ENCODE peak calls at places on chromosome 19, in five cellular contexts. M is heart right ventricle, O is psoas muscle, J is AG04450, C is ovary. N is an unnamed sample.

GRCh38 chr19:17209126-17210036 is 5.8 kb upstream of the USE1 start:
- DNase-seq in M (no peak), O (no peak), J (no peak), C (no peak), N (no peak)

GRCh38 chr19:2415973-2416319 is 11.4 kb downstream of the TIMM13 start:
- DNase-seq in J (no peak), C (no peak), O (no peak), M (no peak), N (no peak)

GRCh38 chr19:1455336-1456120 is 5.6 kb downstream of the APC2 start:
- DNase-seq in M (no peak), C (no peak), J (no peak), O (peak), N (no peak)

GRCh38 chr19:8311461-8312260 is 3.5 kb upstream of the CD320 start:
- DNase-seq in J (no peak), M (peak), C (no peak), O (peak), N (peak)

GRCh38 chr19:31334101-31334848 is 15.0 kb downstream of the TSHZ3 start:
- DNase-seq in C (no peak), O (no peak), J (no peak), M (no peak), N (no peak)

GRCh38 chr19:18020212-18021067 is 12.5 kb downstream of the ARRDC2 start:
- DNase-seq in J (no peak), M (peak), C (no peak), O (peak), N (peak)

GRCh38 chr19:40177286-40178070 is 13.7 kb upstream of the MAP3K10 start:
- DNase-seq in O (no peak), C (no peak), J (no peak), M (no peak), N (no peak)

GRCh38 chr19:289651-290538 is 1.3 kb downstream of the PLPP2 start:
- DNase-seq in O (peak), C (no peak), J (no peak), M (no peak), N (peak)

GRCh38 chr19:43534811-43535761 is 2.1 kb downstream of the ZNF575 start:
- DNase-seq in C (peak), M (peak), J (no peak), O (peak), N (peak)

GRCh38 chr19:19637186-19637522 is 6.3 kb downstream of the GMIP start:
- DNase-seq in O (no peak), C (no peak), M (no peak), J (no peak), N (no peak)

GRCh38 chr19:2015611-2015950 is at the start of gene BTBD2:
- DNase-seq in M (peak), J (peak), C (peak), O (peak), N (peak)

GRCh38 chr19:4575267-4575793 is 15.8 kb upstream of the SEMA6B start:
- DNase-seq in M (peak), O (peak), J (peak), C (peak), N (no peak)

GRCh38 chr19:8392017-8392591 is 1.9 kb downstream of the RAB11B start:
- DNase-seq in M (peak), J (no peak), C (no peak), O (peak), N (peak)

GRCh38 chr19:625257-625656 is 8.1 kb downstream of the POLRMT start:
- DNase-seq in O (no peak), M (no peak), C (no peak), J (no peak), N (no peak)

GRCh38 chr19:47186337-47187022 is 44.5 kb downstream of the BBC3 start:
- DNase-seq in M (no peak), J (no peak), O (no peak), C (no peak), N (no peak)

DNA sequence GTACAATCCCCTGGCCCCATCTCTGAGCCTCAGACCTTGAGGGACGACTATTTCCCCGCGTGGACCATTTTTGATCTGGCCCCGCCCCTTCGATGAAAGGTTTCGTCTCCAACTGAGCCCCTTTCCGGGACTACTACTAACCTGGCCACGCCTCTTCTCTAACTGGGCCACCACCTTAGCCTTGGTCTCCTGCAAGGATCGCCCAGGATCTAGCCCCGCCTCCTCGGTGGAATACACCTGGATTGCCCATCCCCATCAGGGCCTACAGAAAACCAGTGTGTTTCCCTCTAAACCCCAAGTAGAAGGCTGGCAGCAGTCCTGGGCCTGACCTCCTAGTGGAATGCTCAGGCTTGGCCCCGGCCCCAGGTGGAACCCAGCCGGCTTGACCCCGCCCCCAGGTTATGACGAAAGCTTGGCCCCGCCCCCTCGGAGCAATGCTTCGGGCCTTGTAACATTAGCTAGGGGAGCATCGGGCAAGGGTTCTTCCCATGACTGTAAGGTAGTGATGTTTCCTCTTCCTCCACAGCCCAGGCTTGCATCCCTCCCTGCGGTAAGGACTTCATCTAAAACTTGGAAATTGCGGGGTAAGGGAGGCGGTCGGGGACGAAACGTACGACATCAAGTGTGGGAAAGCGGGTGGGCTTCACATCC is 9.1 kb downstream of the SPACA6 start:
- DNase-seq in J (no peak), C (peak), M (peak), O (peak), N (peak)
- H3K27ac ChIP-seq in J (no peak), C (peak), M (peak), O (no peak), N (peak)

GRCh38 chr19:57410748-57411671 is at the start of gene ZNF17:
- DNase-seq in O (peak), J (peak), M (peak), C (peak), N (peak)

GRCh38 chr19:57403737-57404537 is 7.0 kb upstream of the ZNF17 start:
- DNase-seq in M (no peak), C (no peak), O (no peak), J (no peak), N (no peak)

GRCh38 chr19:57406516-57407123 is 4.3 kb upstream of the ZNF17 start:
- DNase-seq in C (no peak), J (peak), M (peak), O (peak), N (peak)
- TF ChIP-seq CTCF in C (no peak), J (peak), M (peak), O (peak), N (peak)

GRCh38 chr19:38433268-38433733 is at the start of gene RYR1:
- DNase-seq in O (peak), J (no peak), C (no peak), M (peak), N (peak)
- H3K4me3 ChIP-seq in O (peak), J (no peak), C (no peak), M (peak), N (peak)

GRCh38 chr19:54136086-54136863 is 1.3 kb upstream of the CNOT3 start:
- DNase-seq in J (no peak), O (no peak), C (no peak), M (no peak), N (no peak)
- H3K27ac ChIP-seq in J (peak), O (peak), C (no peak), M (peak), N (peak)

DNA sequence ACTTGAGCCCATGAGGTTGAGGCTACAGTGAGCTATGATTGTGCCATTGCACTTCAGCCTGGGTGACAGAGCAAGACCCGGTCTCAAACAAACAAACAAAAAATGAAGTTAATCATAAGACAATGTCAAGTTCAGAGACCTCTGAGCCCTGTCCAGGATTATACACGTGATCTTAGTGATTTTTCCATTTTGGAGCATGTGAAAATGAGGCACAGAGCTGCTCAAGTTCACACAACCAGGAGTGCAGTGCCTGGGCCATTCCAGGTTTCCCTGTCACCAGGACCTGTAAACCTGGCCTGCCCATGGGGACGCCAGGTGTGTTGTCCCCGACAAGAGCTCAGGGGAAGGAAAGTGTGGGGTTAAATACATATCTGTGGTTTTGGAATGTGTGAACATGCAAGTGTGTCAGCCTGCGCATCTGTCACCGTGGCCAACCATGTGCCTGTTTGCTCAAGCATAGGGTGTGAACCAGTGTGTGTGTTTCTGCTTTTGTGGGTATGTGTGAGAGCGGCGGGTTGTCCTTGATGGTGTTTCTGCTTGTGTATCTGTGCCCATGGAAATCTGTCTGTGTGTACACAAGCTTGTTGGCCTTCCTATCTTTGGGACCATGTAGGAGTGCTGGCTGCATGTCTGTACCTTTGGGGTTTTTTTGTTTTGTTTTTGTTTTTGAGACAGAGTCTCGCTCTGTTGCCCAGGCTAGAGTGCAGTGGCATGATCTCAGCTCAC is 1.5 kb upstream of the FXYD1 start:
- DNase-seq in O (peak), C (no peak), M (no peak), J (no peak), N (no peak)
- TF ChIP-seq CTCF in O (no peak), C (no peak), M (no peak), J (no peak), N (no peak)

DNA sequence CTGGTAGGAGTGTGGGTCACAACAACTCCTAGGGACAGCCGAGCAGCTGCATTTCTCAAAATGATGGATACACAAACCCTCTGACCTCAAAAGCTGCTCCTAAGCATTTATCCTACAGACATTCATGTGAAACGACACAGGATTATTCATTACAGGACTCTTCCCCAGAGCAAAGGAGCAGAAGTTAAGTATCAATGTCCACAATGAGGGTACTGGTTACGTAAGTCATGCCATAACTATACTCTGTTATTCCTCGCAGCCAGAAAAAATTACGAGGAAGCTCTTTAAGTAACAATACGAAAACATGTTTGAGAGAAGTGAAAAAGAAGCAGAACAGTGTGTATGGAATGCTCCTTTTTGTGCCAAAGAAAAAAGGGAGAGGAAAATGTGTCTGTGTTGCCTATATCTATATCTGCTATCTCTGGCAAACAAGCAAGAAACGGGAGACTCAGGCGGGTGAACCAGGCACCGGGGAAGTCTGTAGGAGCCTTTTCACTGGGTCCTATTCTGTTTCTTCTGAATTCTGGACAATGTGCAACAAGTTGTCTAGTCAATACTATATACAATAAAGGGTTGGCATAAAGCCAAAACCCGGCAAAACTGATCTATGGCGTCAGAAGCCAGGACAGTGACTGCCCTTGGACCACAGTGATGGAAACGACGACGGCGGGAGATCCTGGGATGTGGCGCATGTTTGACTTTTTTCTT is 1.3 kb downstream of the ISOC2 start:
- DNase-seq in M (no peak), O (no peak), J (no peak), C (no peak), N (no peak)
- H3K4me3 ChIP-seq in M (peak), O (peak), J (peak), C (peak), N (peak)

DNA sequence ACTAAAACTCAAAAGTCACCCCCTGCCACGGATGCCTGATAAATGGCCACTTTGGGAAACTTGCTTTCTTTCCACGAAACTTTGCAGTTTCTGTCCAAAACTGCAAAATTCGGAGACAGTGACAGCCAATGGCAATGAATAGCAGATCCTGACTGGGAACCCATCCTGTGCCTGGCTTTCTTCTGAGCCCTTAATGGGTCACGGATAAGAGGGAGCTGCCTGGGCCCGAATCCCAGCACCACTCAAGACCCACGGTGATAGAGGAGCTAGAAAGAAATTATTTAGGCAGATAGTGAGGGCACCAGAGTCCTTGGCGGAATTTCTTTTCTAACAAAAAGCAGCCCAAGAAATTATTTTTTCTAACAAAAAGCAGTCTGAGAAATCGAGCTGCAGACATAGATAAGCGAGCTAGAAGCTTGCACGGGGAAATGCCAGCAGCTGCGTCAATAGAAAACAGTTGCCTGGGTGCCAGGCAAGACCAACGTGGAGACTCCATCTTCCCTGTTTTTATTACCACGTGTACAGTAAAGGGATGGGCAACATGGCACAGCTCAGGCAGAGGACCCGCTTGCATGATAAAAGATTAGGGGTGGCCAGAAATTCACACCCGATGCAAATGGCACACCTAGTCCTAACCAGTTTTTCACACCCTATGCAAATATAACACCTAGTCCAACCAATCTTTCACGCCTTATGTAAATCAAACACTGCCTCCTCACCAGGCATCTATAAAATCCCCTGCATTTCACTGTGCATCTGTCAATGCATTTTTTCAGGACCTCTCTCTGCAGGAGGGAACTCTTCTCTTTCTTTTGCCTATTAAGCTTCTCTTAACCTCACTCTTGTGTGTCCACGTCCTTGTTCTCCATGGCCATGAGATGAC is 7.1 kb upstream of the HSH2D start:
- DNase-seq in O (no peak), C (no peak), M (no peak), J (no peak), N (no peak)
- H3K27ac ChIP-seq in O (no peak), C (no peak), M (no peak), J (no peak), N (no peak)

GRCh38 chr19:5700455-5701092 is 10.5 kb downstream of the RPL36 start:
- DNase-seq in C (peak), O (no peak), M (no peak), J (no peak), N (no peak)

GRCh38 chr19:5705552-5705951 is 14.4 kb downstream of the LONP1 start:
- DNase-seq in C (no peak), M (no peak), O (no peak), J (no peak), N (no peak)

GRCh38 chr19:5707576-5708575 is 12.1 kb downstream of the LONP1 start:
- DNase-seq in M (no peak), O (no peak), C (peak), J (no peak), N (no peak)

GRCh38 chr19:5706876-5707573 is 12.9 kb downstream of the LONP1 start:
- DNase-seq in O (no peak), M (no peak), J (no peak), C (no peak), N (no peak)

GRCh38 chr19:5703819-5704818 is 14.0 kb downstream of the RPL36 start:
- DNase-seq in M (no peak), J (no peak), C (no peak), O (peak), N (no peak)
- TF ChIP-seq CTCF in M (no peak), J (no peak), C (no peak), O (no peak), N (no peak)

GRCh38 chr19:49816616-49817015 is 1.5 kb upstream of the MED25 start:
- DNase-seq in J (no peak), M (no peak), C (no peak), O (no peak), N (peak)
- H3K4me3 ChIP-seq in J (no peak), M (no peak), C (no peak), O (peak), N (peak)

DNA sequence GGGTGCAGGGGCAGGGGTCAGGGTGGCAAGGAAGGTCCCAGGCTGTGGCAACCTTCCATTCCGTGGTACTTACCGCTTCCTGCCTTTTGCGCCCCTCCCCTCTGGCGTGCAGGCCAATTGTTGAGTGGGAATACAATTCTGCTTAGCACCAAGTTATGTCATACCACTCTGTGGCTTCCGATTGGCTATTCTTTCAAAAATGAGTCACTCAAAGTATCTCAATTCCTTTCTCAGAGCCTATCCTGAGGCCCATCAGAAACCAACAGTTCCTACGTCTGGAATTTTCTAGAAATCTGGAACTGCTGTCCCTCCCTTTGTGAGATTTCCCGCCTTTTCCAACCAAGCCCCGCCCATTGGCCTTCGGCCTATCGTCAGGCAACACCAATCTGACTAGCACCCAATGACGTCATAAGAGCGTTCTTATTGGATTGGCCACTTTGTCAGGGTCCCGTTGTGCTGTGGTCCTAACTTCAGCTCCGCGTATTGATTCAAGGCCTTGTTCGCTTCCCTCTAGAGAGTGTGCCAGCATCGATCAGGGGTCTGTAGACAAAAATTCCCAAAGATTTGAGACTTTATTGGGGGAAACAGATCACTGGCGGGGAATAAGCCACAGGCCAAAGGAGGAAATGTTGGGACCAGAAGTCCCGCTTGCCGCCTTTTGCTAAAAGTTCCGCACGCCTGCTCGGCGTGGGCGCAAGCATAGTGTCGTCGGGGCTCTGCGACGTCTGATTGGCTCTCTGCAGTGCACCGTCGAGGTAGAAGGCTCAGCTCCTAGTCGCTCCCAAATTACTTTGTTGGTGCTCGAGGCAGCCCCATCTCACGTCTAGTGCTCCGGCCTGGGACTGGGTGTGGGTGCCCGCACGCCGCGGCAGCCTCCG is 11.7 kb downstream of the NTN5 start:
- DNase-seq in J (no peak), O (peak), M (peak), C (peak), N (peak)
- H3K27ac ChIP-seq in J (no peak), O (peak), M (peak), C (no peak), N (peak)